ENCODE peak calls at places on chromosome 4, in four cellular contexts. One of them, this sample, is unnamed.

GRCh38 chr4:5638316-5638715 is 70.0 kb downstream of the EVC2 start:
- DNase-seq in fibroblast of the conjunctiva: no peak
- DNase-seq in activated T-cell treated with anti-CD3 and anti-CD28 coated beads, Interleukin-2, amount 50 U/mL, for 48 hours: no peak
- DNase-seq in NCI-H1092: no peak
- DNase-seq in this sample: no peak

GRCh38 chr4:108224628-108225053 is 55.9 kb upstream of the LEF1 start:
- DNase-seq in NCI-H1092: no peak
- DNase-seq in fibroblast of the conjunctiva: no peak
- DNase-seq in activated T-cell treated with anti-CD3 and anti-CD28 coated beads, Interleukin-2, amount 50 U/mL, for 48 hours: no peak
- DNase-seq in this sample: no peak

GRCh38 chr4:111066447-111066846 is 443.6 kb upstream of the PITX2 start:
- DNase-seq in NCI-H1092: no peak
- DNase-seq in fibroblast of the conjunctiva: no peak
- DNase-seq in activated T-cell treated with anti-CD3 and anti-CD28 coated beads, Interleukin-2, amount 50 U/mL, for 48 hours: no peak
- DNase-seq in this sample: no peak

GRCh38 chr4:122666527-122667245 is 45.8 kb upstream of the IL21 start:
- DNase-seq in activated T-cell treated with anti-CD3 and anti-CD28 coated beads, Interleukin-2, amount 50 U/mL, for 48 hours: no peak
- DNase-seq in fibroblast of the conjunctiva: peak
- DNase-seq in NCI-H1092: no peak
- DNase-seq in this sample: no peak

GRCh38 chr4:8097721-8098345 is 60.8 kb downstream of the ABLIM2 start:
- DNase-seq in NCI-H1092: no peak
- DNase-seq in activated T-cell treated with anti-CD3 and anti-CD28 coated beads, Interleukin-2, amount 50 U/mL, for 48 hours: no peak
- DNase-seq in fibroblast of the conjunctiva: no peak
- DNase-seq in this sample: no peak

GRCh38 chr4:77917075-77917474 is 54.4 kb downstream of the MRPL1 start:
- DNase-seq in activated T-cell treated with anti-CD3 and anti-CD28 coated beads, Interleukin-2, amount 50 U/mL, for 48 hours: no peak
- DNase-seq in NCI-H1092: peak
- DNase-seq in fibroblast of the conjunctiva: no peak
- DNase-seq in this sample: no peak

GRCh38 chr4:148069086-148070010 is 337.5 kb downstream of the ARHGAP10 start:
- DNase-seq in activated T-cell treated with anti-CD3 and anti-CD28 coated beads, Interleukin-2, amount 50 U/mL, for 48 hours: no peak
- DNase-seq in fibroblast of the conjunctiva: no peak
- DNase-seq in NCI-H1092: no peak
- DNase-seq in this sample: no peak

GRCh38 chr4:7956306-7957112 is 16.8 kb upstream of the AFAP1 start:
- DNase-seq in fibroblast of the conjunctiva: no peak
- DNase-seq in NCI-H1092: no peak
- DNase-seq in activated T-cell treated with anti-CD3 and anti-CD28 coated beads, Interleukin-2, amount 50 U/mL, for 48 hours: no peak
- DNase-seq in this sample: no peak

GRCh38 chr4:7313361-7313811 is 121.0 kb downstream of the SORCS2 start:
- DNase-seq in fibroblast of the conjunctiva: no peak
- DNase-seq in activated T-cell treated with anti-CD3 and anti-CD28 coated beads, Interleukin-2, amount 50 U/mL, for 48 hours: no peak
- DNase-seq in NCI-H1092: no peak
- DNase-seq in this sample: no peak

GRCh38 chr4:77804471-77804870 is 14.7 kb downstream of the CNOT6L start:
- DNase-seq in fibroblast of the conjunctiva: no peak
- DNase-seq in activated T-cell treated with anti-CD3 and anti-CD28 coated beads, Interleukin-2, amount 50 U/mL, for 48 hours: no peak
- DNase-seq in NCI-H1092: no peak
- DNase-seq in this sample: no peak

GRCh38 chr4:52750819-52751348 is 341 bp downstream of the ERVMER34-1 start:
- DNase-seq in fibroblast of the conjunctiva: no peak
- DNase-seq in NCI-H1092: no peak
- DNase-seq in activated T-cell treated with anti-CD3 and anti-CD28 coated beads, Interleukin-2, amount 50 U/mL, for 48 hours: peak
- DNase-seq in this sample: no peak

GRCh38 chr4:16583764-16584163 is 314.7 kb downstream of the LDB2 start:
- DNase-seq in fibroblast of the conjunctiva: no peak
- DNase-seq in activated T-cell treated with anti-CD3 and anti-CD28 coated beads, Interleukin-2, amount 50 U/mL, for 48 hours: no peak
- DNase-seq in NCI-H1092: no peak
- DNase-seq in this sample: no peak

GRCh38 chr4:2913168-2913567 is 50.0 kb downstream of the NOP14 start:
- DNase-seq in fibroblast of the conjunctiva: no peak
- DNase-seq in NCI-H1092: peak
- DNase-seq in activated T-cell treated with anti-CD3 and anti-CD28 coated beads, Interleukin-2, amount 50 U/mL, for 48 hours: no peak
- DNase-seq in this sample: no peak